ENCODE peak calls at places on chromosomes 2 and 18, in four cellular contexts. D, A, L and Y are unnamed samples.
A peak's percentile ranks its signal among the peaks of the same experiment; 100 is the strongest.

GRCh38 chr2:9278439-9278838 is 71.8 kb downstream of the ASAP2 start:
- DNase-seq in A (no peak), D (no peak), L (no peak), Y (no peak)

GRCh38 chr2:146523218-146523617 is 1321.6 kb upstream of the ACVR2A start:
- DNase-seq in D (no peak), A (no peak), L (no peak), Y (no peak)

GRCh38 chr2:239584986-239585385 is 184.2 kb upstream of the HDAC4 start:
- DNase-seq in L (no peak), D (no peak), A (no peak), Y (no peak)

GRCh38 chr2:184765048-184765881 is 166.9 kb downstream of the ZNF804A start:
- DNase-seq in D (no peak), L (no peak), A (no peak), Y (no peak)

GRCh38 chr2:190407246-190407661 is 901 bp upstream of the MFSD6 start:
- DNase-seq in L (no peak), A (no peak), D (no peak), Y (no peak)

GRCh38 chr2:191218292-191218898 is 26.8 kb upstream of the MYO1B start:
- DNase-seq in L (peak; percentile 73), A (peak; percentile 80), D (peak; percentile 16), Y (peak; percentile 67)

GRCh38 chr2:174383796-174384195 is 11.7 kb upstream of the SCRN3 start:
- DNase-seq in A (no peak), L (no peak), D (no peak), Y (no peak)

GRCh38 chr2:238852186-238852869 is 4.4 kb downstream of the TWIST2 start:
- DNase-seq in A (no peak), D (no peak), L (no peak), Y (no peak)

GRCh38 chr2:157475722-157476390 is 32.0 kb upstream of the CYTIP start:
- DNase-seq in A (no peak), L (no peak), D (no peak), Y (no peak)

GRCh38 chr2:70887550-70888229 is 48.0 kb upstream of the ATP6V1B1 start:
- DNase-seq in L (peak; percentile 90), A (no peak), D (peak; percentile 42), Y (no peak)

GRCh38 chr2:54572262-54572635 is 116.1 kb downstream of the SPTBN1 start:
- DNase-seq in A (peak; percentile 93), D (peak; percentile 28), L (no peak), Y (no peak)

GRCh38 chr18:36311026-36311570 is 13.6 kb downstream of the FHOD3 start:
- DNase-seq in L (no peak), A (no peak), D (no peak), Y (no peak)

GRCh38 chr2:111938392-111938791 is 40.0 kb downstream of the MERTK start:
- DNase-seq in D (no peak), A (no peak), L (no peak), Y (no peak)

GRCh38 chr2:109395487-109396337 is 218.1 kb downstream of the SEPTIN10 start:
- DNase-seq in A (no peak), D (no peak), L (no peak), Y (no peak)

GRCh38 chr18:55001625-55002024 is 42.4 kb upstream of the CCDC68 start:
- DNase-seq in D (no peak), A (no peak), L (no peak), Y (no peak)

GRCh38 chr2:64114912-64115277 is 29.3 kb downstream of the PELI1 start:
- DNase-seq in L (no peak), D (no peak), A (no peak), Y (no peak)

GRCh38 chr2:222280795-222281194 is 18.0 kb downstream of the PAX3 start:
- DNase-seq in D (no peak), L (no peak), A (no peak), Y (no peak)
- TF ChIP-seq ZNF274 in D (no peak), L (no peak), A (no peak), Y (no peak)

GRCh38 chr2:176583530-176584101 is 314.4 kb downstream of the MTX2 start:
- DNase-seq in L (no peak), D (no peak), A (no peak), Y (no peak)

GRCh38 chr2:176585791-176586190 is 316.5 kb downstream of the MTX2 start:
- DNase-seq in D (no peak), A (no peak), L (no peak), Y (no peak)

GRCh38 chr2:176582990-176583481 is 313.8 kb downstream of the MTX2 start:
- DNase-seq in D (no peak), A (peak; percentile 9), L (no peak), Y (peak; percentile 65)

GRCh38 chr2:176585291-176585690 is 316.0 kb downstream of the MTX2 start:
- DNase-seq in D (no peak), L (no peak), A (no peak), Y (no peak)

DNA sequence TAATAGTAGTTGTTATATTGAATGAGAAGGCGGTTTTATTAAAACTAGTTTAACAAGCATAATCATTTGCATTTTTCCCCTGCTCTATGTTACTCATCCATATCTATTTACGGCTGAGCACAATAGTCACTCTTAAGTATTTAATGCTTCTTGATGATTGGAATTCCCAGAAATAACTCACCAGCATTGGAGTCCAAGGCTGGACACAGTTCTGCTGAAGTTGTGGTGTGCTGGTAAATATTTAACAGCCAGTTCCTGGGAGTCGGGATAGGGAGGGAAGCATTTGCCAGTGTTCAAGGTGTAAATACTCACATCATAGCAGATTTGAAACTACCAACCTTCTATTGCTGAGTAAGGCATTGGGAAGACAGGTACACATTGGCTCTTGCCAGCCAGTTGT is 315.1 kb downstream of the MTX2 start:
- DNase-seq in L (no peak), D (no peak), A (no peak), Y (no peak)
- TF ChIP-seq FOSL1 in L (no peak), D (no peak), A (no peak), Y (no peak)

DNA sequence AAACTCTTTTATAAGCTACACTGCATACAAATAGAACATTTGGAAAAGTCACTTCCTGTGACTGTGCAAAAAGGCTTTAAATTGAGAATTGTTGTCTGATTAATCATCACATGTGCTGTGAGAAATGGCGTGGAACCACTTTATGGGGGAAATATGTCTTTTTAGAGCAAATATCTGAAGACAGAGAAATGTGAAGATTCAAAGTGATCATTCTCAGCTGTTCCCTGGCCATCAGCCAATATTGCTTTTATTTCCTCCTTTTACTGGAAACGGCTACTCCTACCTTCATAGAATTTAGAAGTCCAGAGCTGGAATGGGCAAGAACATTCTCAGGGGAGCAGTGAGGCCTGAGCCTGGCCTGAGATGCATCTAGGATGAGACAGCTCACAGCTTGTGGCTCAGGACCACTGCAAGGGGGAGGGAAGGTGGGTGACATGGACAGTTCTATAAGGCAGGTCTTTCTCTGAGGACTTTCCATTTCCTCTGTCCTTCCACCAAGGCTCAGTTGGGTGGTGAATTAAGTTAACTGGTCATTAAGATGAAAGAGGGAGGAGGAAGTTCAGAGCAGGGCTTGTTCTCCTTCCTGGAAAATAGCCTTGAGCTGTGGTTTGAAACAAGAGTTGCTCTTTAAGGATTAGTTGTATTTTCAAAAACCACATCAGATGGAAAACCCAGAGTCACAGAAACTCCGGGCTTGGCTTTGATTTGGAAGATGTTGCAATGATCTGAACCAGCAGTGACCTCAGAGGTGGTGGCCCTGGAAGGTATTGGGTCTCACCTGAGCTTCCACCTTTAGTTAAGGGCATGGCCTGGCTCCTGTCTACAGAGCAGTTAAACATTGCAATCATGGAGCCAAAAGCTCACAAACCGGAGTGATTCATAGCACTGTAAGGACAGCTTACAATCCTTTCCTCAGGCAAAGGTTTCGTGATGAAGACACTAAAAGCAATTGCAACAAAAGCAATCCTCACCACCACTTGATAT is 144.3 kb downstream of the VAPA start:
- DNase-seq in A (no peak), D (no peak), L (no peak), Y (no peak)
- TF ChIP-seq ZNF274 in A (no peak), D (no peak), L (no peak), Y (no peak)

DNA sequence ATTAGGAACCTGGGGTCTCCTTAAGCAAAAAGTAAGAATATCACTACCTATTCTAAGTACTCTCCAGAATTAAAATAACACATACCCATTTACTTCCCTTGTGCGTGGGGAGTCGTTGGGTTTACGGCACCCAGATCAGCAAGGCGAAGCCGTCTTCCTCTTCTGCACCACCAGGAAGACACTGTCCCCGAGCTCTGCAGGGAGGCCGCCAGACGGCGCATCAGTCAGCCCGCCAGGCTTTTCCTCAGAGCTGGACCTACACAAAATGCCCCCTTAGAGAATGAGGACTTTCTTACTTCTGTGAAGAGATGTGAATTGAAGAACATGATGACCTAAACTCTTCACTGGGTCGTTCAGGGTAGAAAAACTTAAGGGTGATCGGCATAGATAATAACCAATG is 526.5 kb downstream of the GALR1 start:
- DNase-seq in L (no peak), D (no peak), A (no peak), Y (no peak)
- TF ChIP-seq FOSL1 in L (no peak), D (no peak), A (no peak), Y (no peak)

DNA sequence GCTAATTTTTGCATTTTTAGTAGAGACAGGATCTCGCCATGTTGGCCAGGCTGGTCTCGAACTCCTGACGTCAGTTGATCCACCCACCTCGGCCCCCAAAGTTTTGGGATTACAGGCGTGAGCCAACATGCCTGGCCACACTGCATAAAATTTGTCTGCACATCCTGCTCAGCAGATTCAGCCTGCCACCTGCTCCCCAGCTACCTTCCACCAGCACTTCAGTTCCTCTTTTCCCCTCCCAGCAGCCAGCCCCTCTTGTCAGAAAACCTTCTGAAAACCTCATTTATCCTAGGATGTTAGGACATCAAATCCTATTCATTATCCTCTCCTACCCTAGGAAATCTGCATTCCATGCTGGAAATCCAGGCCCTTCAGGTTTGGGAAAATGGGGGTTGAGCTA is 99.4 kb upstream of the STPG4 start:
- DNase-seq in L (no peak), D (no peak), A (no peak), Y (no peak)
- TF ChIP-seq ZNF274 in L (no peak), D (no peak), A (no peak), Y (no peak)

DNA sequence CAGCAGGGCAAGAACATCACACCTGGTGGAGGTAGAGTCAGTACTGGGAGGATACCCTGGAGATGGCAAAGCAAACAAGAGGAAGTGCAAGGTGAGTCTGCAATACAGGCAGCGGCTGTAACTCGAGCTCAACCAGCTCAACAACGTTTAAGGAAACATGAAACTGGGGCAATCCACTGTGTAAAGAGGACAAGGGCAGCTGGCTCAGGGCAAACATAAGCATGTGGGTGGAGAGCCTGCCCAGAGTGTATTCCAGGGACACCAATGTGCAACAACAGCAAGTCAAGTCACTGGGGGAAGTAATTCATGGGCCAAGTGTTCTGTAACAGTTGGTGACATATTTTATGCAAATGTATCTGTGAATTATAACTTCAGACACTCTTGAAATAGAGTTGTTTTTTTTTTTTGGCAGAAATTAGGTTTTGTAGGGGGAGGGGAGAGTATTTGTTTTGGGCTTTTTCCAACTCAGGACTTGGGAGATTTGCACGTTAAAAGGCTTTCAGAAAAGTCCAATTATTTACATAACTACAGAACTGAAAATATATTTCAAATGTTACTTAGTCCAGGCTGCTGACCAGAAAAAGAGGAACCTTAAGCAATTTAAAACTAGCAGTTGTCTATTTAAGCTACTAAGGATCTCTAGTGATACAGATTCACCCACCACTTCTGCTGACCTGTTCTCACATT is 18.7 kb downstream of the NRXN1 start:
- DNase-seq in A (peak; percentile 28), L (no peak), D (no peak), Y (peak; percentile 10)
- TF ChIP-seq FOSL1 in A (no peak), L (no peak), D (no peak), Y (no peak)